ENCODE peak calls at places on chromosomes 12 and 14, in five cellular contexts. X is stomach, R is tibial nerve, I is A549, P is transverse colon. Q is an unnamed sample.
A peak's percentile ranks its signal among the peaks of the same experiment; 100 is the strongest.

GRCh38 chr12:31234053-31234835 is 91.7 kb downstream of the SINHCAF start:
- DNase-seq in R (no peak), I (no peak), P (no peak), X (no peak), Q (no peak)

GRCh38 chr12:122423258-122424165 is 1.0 kb upstream of the CLIP1 start:
- DNase-seq in I (no peak), R (no peak), P (peak; percentile 31), X (no peak), Q (no peak)

GRCh38 chr12:92551853-92552397 is 150.9 kb upstream of the PLEKHG7 start:
- DNase-seq in P (no peak), X (no peak), R (no peak), I (peak; percentile 26), Q (no peak)

GRCh38 chr12:45509187-45509586 is 220.3 kb upstream of the ARID2 start:
- DNase-seq in X (no peak), R (no peak), P (no peak), I (no peak), Q (no peak)

GRCh38 chr12:48092606-48093005 is 13.3 kb downstream of the SENP1 start:
- DNase-seq in X (no peak), R (no peak), I (no peak), P (no peak), Q (no peak)

GRCh38 chr12:53052419-53053222 is 2.8 kb downstream of the TNS2 start:
- DNase-seq in R (peak; percentile 91), I (no peak), P (peak; percentile 90), X (peak; percentile 92), Q (peak; percentile 90)

GRCh38 chr14:64879635-64880381 is at the start of gene SPTB:
- DNase-seq in R (no peak), X (peak; percentile 53), I (peak; percentile 30), P (peak; percentile 58), Q (peak; percentile 64)

GRCh38 chr12:12889701-12890100 is 1.7 kb upstream of the GPRC5A start:
- DNase-seq in P (no peak), X (no peak), R (no peak), I (no peak), Q (no peak)

GRCh38 chr12:93974252-93974651 is 174.1 kb upstream of the PLXNC1 start:
- DNase-seq in P (no peak), X (no peak), I (no peak), R (no peak), Q (no peak)

GRCh38 chr14:22313172-22313801 is 275.7 kb downstream of the DAD1 start:
- DNase-seq in X (no peak), P (no peak), R (no peak), I (no peak), Q (no peak)

GRCh38 chr12:47903927-47904646 is 707 bp downstream of the VDR start:
- DNase-seq in P (peak; percentile 73), X (peak; percentile 66), I (peak; percentile 38), R (no peak), Q (no peak)

GRCh38 chr12:3365416-3366385 is 125.3 kb upstream of the PRMT8 start:
- DNase-seq in R (no peak), I (peak; percentile 21), X (peak; percentile 50), P (no peak), Q (no peak)

GRCh38 chr12:3364226-3364625 is 126.8 kb upstream of the PRMT8 start:
- DNase-seq in I (no peak), P (no peak), R (no peak), X (no peak), Q (no peak)

GRCh38 chr12:3367750-3368444 is 123.1 kb upstream of the PRMT8 start:
- DNase-seq in P (no peak), X (no peak), I (no peak), R (no peak), Q (no peak)

GRCh38 chr12:3364661-3365264 is 126.2 kb upstream of the PRMT8 start:
- DNase-seq in P (no peak), R (no peak), I (no peak), X (no peak), Q (no peak)

GRCh38 chr12:3366451-3367155 is 124.4 kb upstream of the PRMT8 start:
- DNase-seq in P (no peak), I (no peak), X (no peak), R (no peak), Q (no peak)
- H3K4me3 ChIP-seq in P (no peak overlapping the region), I (peak overlapping the region; percentile 48), X (peak overlapping the region; percentile 39), R (peak overlapping the region; percentile 27), Q (peak overlapping the region; percentile 50)

DNA sequence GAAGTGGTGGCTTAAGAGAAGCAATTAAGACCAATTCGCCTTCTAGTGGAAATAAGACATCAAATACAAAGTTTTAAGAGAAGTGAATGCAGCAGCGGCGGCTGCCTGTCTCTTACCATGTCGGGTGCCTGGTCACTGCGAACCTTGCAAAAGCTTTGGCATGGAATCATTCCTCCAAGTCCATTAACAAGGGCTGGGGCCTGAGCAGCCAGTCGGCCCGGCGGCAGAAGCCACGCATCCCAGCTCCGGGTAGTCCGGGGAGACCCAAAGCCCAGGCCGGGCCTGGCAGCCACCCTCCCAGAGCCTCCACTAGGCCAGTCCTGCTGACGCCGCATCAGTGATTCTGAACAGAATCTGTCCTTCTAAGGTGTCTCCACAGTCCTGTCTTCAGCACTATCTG is 321.0 kb downstream of the TMEM121 start:
- DNase-seq in X (no peak), P (no peak), R (no peak), I (no peak), Q (peak; percentile 46)
- H3K9me3 ChIP-seq in X (no peaks in the 10 kb centered on the region), P (no peaks in the 10 kb centered on the region), R (no peaks in the 10 kb centered on the region), I (no peaks in the 10 kb centered on the region), Q (no peaks in the 10 kb centered on the region)

DNA sequence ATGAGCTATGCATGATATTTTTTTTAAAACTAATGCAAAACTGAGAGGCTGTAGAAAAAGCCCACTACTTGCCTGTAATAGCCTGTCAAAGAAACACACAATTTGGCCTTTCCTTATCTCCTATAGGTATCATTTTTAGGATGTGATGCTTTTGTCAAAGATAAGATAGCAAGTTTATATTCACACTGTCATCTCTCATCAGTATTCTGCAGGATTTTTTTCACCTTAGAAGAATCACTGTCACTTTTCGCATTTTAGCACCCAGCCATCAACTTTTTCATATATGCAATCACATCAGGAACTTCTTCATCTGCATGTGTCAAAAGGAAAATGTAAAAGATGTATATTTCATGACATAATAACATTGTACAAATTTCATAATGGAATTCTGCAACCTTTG is 443.0 kb downstream of the C12orf50 start:
- DNase-seq in I (no peak), X (no peak), P (no peak), R (no peak), Q (no peak)
- TF ChIP-seq EP300 in I (no peak), X (no peak), P (no peak), R (no peak), Q (no peak)

GRCh38 chr14:72978856-72979255 is 48.0 kb downstream of the ZFYVE1 start:
- DNase-seq in X (no peak), R (no peak), P (no peak), I (no peak), Q (no peak)
- H3K4me3 ChIP-seq in X (no peak overlapping the region), R (no peak overlapping the region), P (no peak overlapping the region), I (no peak overlapping the region), Q (no peak overlapping the region)